ENCODE peak calls at places on chromosomes 16 and 17, in five cellular contexts. One of them, this sample, is unnamed.

GRCh38 chr17:65287040-65287439 is 149.9 kb downstream of the RGS9 start:
- DNase-seq in iPS DF 19.7: no peak
- DNase-seq in tibial artery: no peak
- DNase-seq in stimulated activated CD8-positive, alpha-beta memory T cell treated with anti-CD3 and anti-CD28 coated beads, Interleukin-4, amount 100 ng/mL, for 1 hour: no peak
- DNase-seq in activated CD4-positive, alpha-beta memory T cell treated with anti-CD3 and anti-CD28 coated beads, Interleukin-2, amount 10 ng/mL, durations not matched to agents 7 days and 5 days: no peak
- DNase-seq in this sample: peak

GRCh38 chr17:17808706-17809432 is 27.9 kb downstream of the SREBF1 start:
- DNase-seq in iPS DF 19.7: no peak
- DNase-seq in tibial artery: no peak
- DNase-seq in stimulated activated CD8-positive, alpha-beta memory T cell treated with anti-CD3 and anti-CD28 coated beads, Interleukin-4, amount 100 ng/mL, for 1 hour: no peak
- DNase-seq in activated CD4-positive, alpha-beta memory T cell treated with anti-CD3 and anti-CD28 coated beads, Interleukin-2, amount 10 ng/mL, durations not matched to agents 7 days and 5 days: peak
- DNase-seq in this sample: no peak

GRCh38 chr16:26701243-26701886 is 365.4 kb upstream of the C16orf82 start:
- DNase-seq in iPS DF 19.7: no peak
- DNase-seq in tibial artery: no peak
- DNase-seq in stimulated activated CD8-positive, alpha-beta memory T cell treated with anti-CD3 and anti-CD28 coated beads, Interleukin-4, amount 100 ng/mL, for 1 hour: no peak
- DNase-seq in activated CD4-positive, alpha-beta memory T cell treated with anti-CD3 and anti-CD28 coated beads, Interleukin-2, amount 10 ng/mL, durations not matched to agents 7 days and 5 days: no peak
- DNase-seq in this sample: no peak

GRCh38 chr17:59829217-59830006 is 63.3 kb downstream of the TUBD1 start:
- DNase-seq in iPS DF 19.7: no peak
- DNase-seq in tibial artery: no peak
- DNase-seq in stimulated activated CD8-positive, alpha-beta memory T cell treated with anti-CD3 and anti-CD28 coated beads, Interleukin-4, amount 100 ng/mL, for 1 hour: no peak
- DNase-seq in activated CD4-positive, alpha-beta memory T cell treated with anti-CD3 and anti-CD28 coated beads, Interleukin-2, amount 10 ng/mL, durations not matched to agents 7 days and 5 days: peak
- DNase-seq in this sample: peak

GRCh38 chr16:88482630-88483391 is 29.7 kb downstream of the ZFPM1 start:
- DNase-seq in iPS DF 19.7: no peak
- DNase-seq in tibial artery: no peak
- DNase-seq in stimulated activated CD8-positive, alpha-beta memory T cell treated with anti-CD3 and anti-CD28 coated beads, Interleukin-4, amount 100 ng/mL, for 1 hour: no peak
- DNase-seq in activated CD4-positive, alpha-beta memory T cell treated with anti-CD3 and anti-CD28 coated beads, Interleukin-2, amount 10 ng/mL, durations not matched to agents 7 days and 5 days: no peak
- DNase-seq in this sample: no peak

GRCh38 chr17:50640701-50641338 is 6.1 kb downstream of the ABCC3 start:
- DNase-seq in iPS DF 19.7: no peak
- DNase-seq in tibial artery: no peak
- DNase-seq in stimulated activated CD8-positive, alpha-beta memory T cell treated with anti-CD3 and anti-CD28 coated beads, Interleukin-4, amount 100 ng/mL, for 1 hour: no peak
- DNase-seq in activated CD4-positive, alpha-beta memory T cell treated with anti-CD3 and anti-CD28 coated beads, Interleukin-2, amount 10 ng/mL, durations not matched to agents 7 days and 5 days: no peak
- DNase-seq in this sample: peak

GRCh38 chr17:46962374-46962790 is 16.7 kb downstream of the RPRML start:
- DNase-seq in iPS DF 19.7: no peak
- DNase-seq in tibial artery: peak
- DNase-seq in stimulated activated CD8-positive, alpha-beta memory T cell treated with anti-CD3 and anti-CD28 coated beads, Interleukin-4, amount 100 ng/mL, for 1 hour: no peak
- DNase-seq in activated CD4-positive, alpha-beta memory T cell treated with anti-CD3 and anti-CD28 coated beads, Interleukin-2, amount 10 ng/mL, durations not matched to agents 7 days and 5 days: no peak
- DNase-seq in this sample: no peak

GRCh38 chr16:89320717-89321501 is 103.4 kb downstream of the ZNF778 start:
- DNase-seq in iPS DF 19.7: no peak
- DNase-seq in tibial artery: no peak
- DNase-seq in stimulated activated CD8-positive, alpha-beta memory T cell treated with anti-CD3 and anti-CD28 coated beads, Interleukin-4, amount 100 ng/mL, for 1 hour: no peak
- DNase-seq in activated CD4-positive, alpha-beta memory T cell treated with anti-CD3 and anti-CD28 coated beads, Interleukin-2, amount 10 ng/mL, durations not matched to agents 7 days and 5 days: no peak
- DNase-seq in this sample: peak

GRCh38 chr17:75642221-75643032 is 9.2 kb downstream of the SMIM5 start:
- DNase-seq in iPS DF 19.7: no peak
- DNase-seq in tibial artery: no peak
- DNase-seq in stimulated activated CD8-positive, alpha-beta memory T cell treated with anti-CD3 and anti-CD28 coated beads, Interleukin-4, amount 100 ng/mL, for 1 hour: no peak
- DNase-seq in activated CD4-positive, alpha-beta memory T cell treated with anti-CD3 and anti-CD28 coated beads, Interleukin-2, amount 10 ng/mL, durations not matched to agents 7 days and 5 days: no peak
- DNase-seq in this sample: no peak

GRCh38 chr17:5527647-5528250 is 41.4 kb downstream of the MIS12 start:
- DNase-seq in iPS DF 19.7: no peak
- DNase-seq in tibial artery: no peak
- DNase-seq in stimulated activated CD8-positive, alpha-beta memory T cell treated with anti-CD3 and anti-CD28 coated beads, Interleukin-4, amount 100 ng/mL, for 1 hour: no peak
- DNase-seq in activated CD4-positive, alpha-beta memory T cell treated with anti-CD3 and anti-CD28 coated beads, Interleukin-2, amount 10 ng/mL, durations not matched to agents 7 days and 5 days: no peak
- DNase-seq in this sample: no peak

GRCh38 chr17:72362466-72363335 is 241.9 kb downstream of the SOX9 start:
- DNase-seq in iPS DF 19.7: no peak
- DNase-seq in tibial artery: no peak
- DNase-seq in stimulated activated CD8-positive, alpha-beta memory T cell treated with anti-CD3 and anti-CD28 coated beads, Interleukin-4, amount 100 ng/mL, for 1 hour: no peak
- DNase-seq in activated CD4-positive, alpha-beta memory T cell treated with anti-CD3 and anti-CD28 coated beads, Interleukin-2, amount 10 ng/mL, durations not matched to agents 7 days and 5 days: no peak
- DNase-seq in this sample: peak

GRCh38 chr17:30095507-30096244 is 20.9 kb upstream of the NSRP1 start:
- DNase-seq in iPS DF 19.7: no peak
- DNase-seq in tibial artery: no peak
- DNase-seq in stimulated activated CD8-positive, alpha-beta memory T cell treated with anti-CD3 and anti-CD28 coated beads, Interleukin-4, amount 100 ng/mL, for 1 hour: no peak
- DNase-seq in activated CD4-positive, alpha-beta memory T cell treated with anti-CD3 and anti-CD28 coated beads, Interleukin-2, amount 10 ng/mL, durations not matched to agents 7 days and 5 days: no peak
- DNase-seq in this sample: peak

GRCh38 chr17:58414596-58414997 is 2.7 kb downstream of the RNF43 start:
- DNase-seq in iPS DF 19.7: no peak
- DNase-seq in tibial artery: no peak
- DNase-seq in stimulated activated CD8-positive, alpha-beta memory T cell treated with anti-CD3 and anti-CD28 coated beads, Interleukin-4, amount 100 ng/mL, for 1 hour: no peak
- DNase-seq in activated CD4-positive, alpha-beta memory T cell treated with anti-CD3 and anti-CD28 coated beads, Interleukin-2, amount 10 ng/mL, durations not matched to agents 7 days and 5 days: no peak
- DNase-seq in this sample: no peak

GRCh38 chr16:55912022-55912421 is 36.8 kb upstream of the CES5A start:
- DNase-seq in iPS DF 19.7: no peak
- DNase-seq in tibial artery: no peak
- DNase-seq in stimulated activated CD8-positive, alpha-beta memory T cell treated with anti-CD3 and anti-CD28 coated beads, Interleukin-4, amount 100 ng/mL, for 1 hour: no peak
- DNase-seq in activated CD4-positive, alpha-beta memory T cell treated with anti-CD3 and anti-CD28 coated beads, Interleukin-2, amount 10 ng/mL, durations not matched to agents 7 days and 5 days: no peak
- DNase-seq in this sample: no peak

GRCh38 chr16:85477801-85478363 is 135.2 kb upstream of the GSE1 start:
- DNase-seq in iPS DF 19.7: no peak
- DNase-seq in tibial artery: no peak
- DNase-seq in stimulated activated CD8-positive, alpha-beta memory T cell treated with anti-CD3 and anti-CD28 coated beads, Interleukin-4, amount 100 ng/mL, for 1 hour: no peak
- DNase-seq in activated CD4-positive, alpha-beta memory T cell treated with anti-CD3 and anti-CD28 coated beads, Interleukin-2, amount 10 ng/mL, durations not matched to agents 7 days and 5 days: no peak
- DNase-seq in this sample: peak

GRCh38 chr17:67194134-67194533 is 50.9 kb downstream of the HELZ start:
- DNase-seq in iPS DF 19.7: no peak
- DNase-seq in tibial artery: no peak
- DNase-seq in stimulated activated CD8-positive, alpha-beta memory T cell treated with anti-CD3 and anti-CD28 coated beads, Interleukin-4, amount 100 ng/mL, for 1 hour: no peak
- DNase-seq in activated CD4-positive, alpha-beta memory T cell treated with anti-CD3 and anti-CD28 coated beads, Interleukin-2, amount 10 ng/mL, durations not matched to agents 7 days and 5 days: no peak
- DNase-seq in this sample: peak

GRCh38 chr16:86029131-86029741 is 130.3 kb downstream of the IRF8 start:
- DNase-seq in iPS DF 19.7: no peak
- DNase-seq in tibial artery: peak
- DNase-seq in stimulated activated CD8-positive, alpha-beta memory T cell treated with anti-CD3 and anti-CD28 coated beads, Interleukin-4, amount 100 ng/mL, for 1 hour: no peak
- DNase-seq in activated CD4-positive, alpha-beta memory T cell treated with anti-CD3 and anti-CD28 coated beads, Interleukin-2, amount 10 ng/mL, durations not matched to agents 7 days and 5 days: no peak
- DNase-seq in this sample: no peak

GRCh38 chr17:27533874-27534815 is 77.9 kb downstream of the KSR1 start:
- DNase-seq in iPS DF 19.7: peak
- DNase-seq in tibial artery: peak
- DNase-seq in stimulated activated CD8-positive, alpha-beta memory T cell treated with anti-CD3 and anti-CD28 coated beads, Interleukin-4, amount 100 ng/mL, for 1 hour: no peak
- DNase-seq in activated CD4-positive, alpha-beta memory T cell treated with anti-CD3 and anti-CD28 coated beads, Interleukin-2, amount 10 ng/mL, durations not matched to agents 7 days and 5 days: no peak
- DNase-seq in this sample: no peak

GRCh38 chr17:61495161-61495857 is 43.1 kb downstream of the TBX4 start:
- DNase-seq in iPS DF 19.7: no peak
- DNase-seq in tibial artery: no peak
- DNase-seq in stimulated activated CD8-positive, alpha-beta memory T cell treated with anti-CD3 and anti-CD28 coated beads, Interleukin-4, amount 100 ng/mL, for 1 hour: no peak
- DNase-seq in activated CD4-positive, alpha-beta memory T cell treated with anti-CD3 and anti-CD28 coated beads, Interleukin-2, amount 10 ng/mL, durations not matched to agents 7 days and 5 days: no peak
- DNase-seq in this sample: no peak

GRCh38 chr17:82228842-82229685 is at the start of gene SLC16A3:
- DNase-seq in iPS DF 19.7: no peak
- DNase-seq in tibial artery: peak
- DNase-seq in stimulated activated CD8-positive, alpha-beta memory T cell treated with anti-CD3 and anti-CD28 coated beads, Interleukin-4, amount 100 ng/mL, for 1 hour: no peak
- DNase-seq in activated CD4-positive, alpha-beta memory T cell treated with anti-CD3 and anti-CD28 coated beads, Interleukin-2, amount 10 ng/mL, durations not matched to agents 7 days and 5 days: peak
- DNase-seq in this sample: no peak

GRCh38 chr17:10742431-10742830 is 12.6 kb upstream of the TMEM220 start:
- DNase-seq in iPS DF 19.7: no peak
- DNase-seq in tibial artery: no peak
- DNase-seq in stimulated activated CD8-positive, alpha-beta memory T cell treated with anti-CD3 and anti-CD28 coated beads, Interleukin-4, amount 100 ng/mL, for 1 hour: no peak
- DNase-seq in activated CD4-positive, alpha-beta memory T cell treated with anti-CD3 and anti-CD28 coated beads, Interleukin-2, amount 10 ng/mL, durations not matched to agents 7 days and 5 days: no peak
- DNase-seq in this sample: no peak

GRCh38 chr17:36463916-36464764 is 22.3 kb upstream of the ZNHIT3 start:
- DNase-seq in iPS DF 19.7: peak
- DNase-seq in tibial artery: no peak
- DNase-seq in stimulated activated CD8-positive, alpha-beta memory T cell treated with anti-CD3 and anti-CD28 coated beads, Interleukin-4, amount 100 ng/mL, for 1 hour: no peak
- DNase-seq in activated CD4-positive, alpha-beta memory T cell treated with anti-CD3 and anti-CD28 coated beads, Interleukin-2, amount 10 ng/mL, durations not matched to agents 7 days and 5 days: peak
- DNase-seq in this sample: peak

GRCh38 chr17:77286641-77287431 is 146.1 kb downstream of the SEC14L1 start:
- DNase-seq in iPS DF 19.7: no peak
- DNase-seq in tibial artery: peak
- DNase-seq in stimulated activated CD8-positive, alpha-beta memory T cell treated with anti-CD3 and anti-CD28 coated beads, Interleukin-4, amount 100 ng/mL, for 1 hour: no peak
- DNase-seq in activated CD4-positive, alpha-beta memory T cell treated with anti-CD3 and anti-CD28 coated beads, Interleukin-2, amount 10 ng/mL, durations not matched to agents 7 days and 5 days: no peak
- DNase-seq in this sample: peak

GRCh38 chr16:85554791-85555548 is 58.2 kb upstream of the GSE1 start:
- DNase-seq in iPS DF 19.7: no peak
- DNase-seq in tibial artery: peak
- DNase-seq in stimulated activated CD8-positive, alpha-beta memory T cell treated with anti-CD3 and anti-CD28 coated beads, Interleukin-4, amount 100 ng/mL, for 1 hour: no peak
- DNase-seq in activated CD4-positive, alpha-beta memory T cell treated with anti-CD3 and anti-CD28 coated beads, Interleukin-2, amount 10 ng/mL, durations not matched to agents 7 days and 5 days: peak
- DNase-seq in this sample: peak